ENCODE peak calls at places on chromosomes 4 and X, in six cellular contexts. H, W, Q, J, M and N are unnamed samples.

GRCh38 chr4:47418147-47418546 is 45.4 kb downstream of the COMMD8 start:
- DNase-seq in H (no peak), W (no peak), Q (no peak), J (no peak), M (no peak), N (no peak)

GRCh38 chr4:98689507-98690174 is 31.2 kb upstream of the TSPAN5 start:
- DNase-seq in H (no peak), W (no peak), Q (no peak), J (no peak), M (no peak), N (no peak)

GRCh38 chrX:16739574-16739973 is 20.2 kb downstream of the SYAP1 start:
- DNase-seq in H (no peak), W (no peak), Q (no peak), J (no peak), M (no peak), N (no peak)

GRCh38 chr4:173990879-173991231 is 292.6 kb downstream of the FBXO8 start:
- DNase-seq in H (no peak), W (no peak), Q (no peak), J (no peak), M (no peak), N (no peak)

GRCh38 chr4:182826391-182826790 is 90.8 kb downstream of the DCTD start:
- DNase-seq in H (no peak), W (no peak), Q (no peak), J (no peak), M (no peak), N (no peak)

GRCh38 chrX:110143454-110144210 is 140.7 kb downstream of the TMEM164 start:
- DNase-seq in H (no peak), W (no peak), Q (peak; percentile 20), J (no peak), M (no peak), N (no peak)

GRCh38 chr4:110501826-110502225 is 25.9 kb downstream of the ENPEP start:
- DNase-seq in H (no peak), W (no peak), Q (no peak), J (no peak), M (no peak), N (no peak)

GRCh38 chr4:3388461-3389185 is 53.1 kb upstream of the HGFAC start:
- DNase-seq in H (no peak), W (no peak), Q (no peak), J (peak; percentile 87), M (peak; percentile 55), N (no peak)

GRCh38 chrX:36383491-36383890 is 464.0 kb downstream of the CFAP47 start:
- DNase-seq in H (no peak), W (no peak), Q (no peak), J (no peak), M (no peak), N (no peak)

GRCh38 chrX:74178536-74178935 is 125.4 kb upstream of the ZCCHC13 start:
- DNase-seq in H (no peak), W (no peak), Q (no peak), J (no peak), M (no peak), N (no peak)

GRCh38 chr4:38409852-38410251 is 254.1 kb upstream of the KLF3 start:
- DNase-seq in H (no peak), W (no peak), Q (no peak), J (no peak), M (no peak), N (no peak)

GRCh38 chrX:44872319-44872816 is 620 bp upstream of the KDM6A start:
- DNase-seq in H (peak; percentile 51), W (no peak), Q (no peak), J (no peak), M (no peak), N (no peak)

GRCh38 chr4:101944649-101945048 is 154.1 kb downstream of the BANK1 start:
- DNase-seq in H (no peak), W (no peak), Q (no peak), J (peak; percentile 12), M (no peak), N (no peak)

GRCh38 chrX:47218920-47219815 is 687 bp downstream of the CDK16 start:
- DNase-seq in H (peak; percentile 42), W (peak; percentile 17), Q (peak; percentile 69), J (no peak), M (no peak), N (no peak)

GRCh38 chr4:184265566-184266351 is 48.1 kb upstream of the ENPP6 start:
- DNase-seq in H (no peak), W (no peak), Q (no peak), J (peak; percentile 68), M (no peak), N (no peak)

GRCh38 chr4:165725352-165725751 is 147.7 kb upstream of the TLL1 start:
- DNase-seq in H (no peak), W (no peak), Q (no peak), J (no peak), M (no peak), N (no peak)